ENCODE peak calls at places on chromosomes 4 and X, in ten cellular contexts. T is left ventricle myocardium inferior; W is cardiac fibroblast; E is fibroblast of mammary gland; M is A549; K is kidney; H is brain microvascular endothelial cell; B is Panc1; Z is CD8-positive, alpha-beta T cell; C is hepatocyte. F is an unnamed sample.

GRCh38 chr4:180828455-180829018 is 1414.7 kb upstream of the TENM3 start:
- DNase-seq in T (no peak), W (peak), E (peak), M (peak), K (no peak), H (peak), B (peak), Z (no peak), C (peak), F (peak)

GRCh38 chr4:152156448-152156847 is 379.4 kb downstream of the FBXW7 start:
- DNase-seq in T (peak), W (no peak), E (no peak), M (no peak), K (no peak), H (no peak), B (no peak), Z (no peak), C (peak), F (no peak)

GRCh38 chr4:169583563-169583962 is 28.8 kb downstream of the NEK1 start:
- DNase-seq in T (no peak), W (peak), E (peak), M (no peak), K (no peak), H (peak), B (no peak), Z (no peak), C (no peak), F (no peak)

GRCh38 chr4:155899891-155900290 is 3.6 kb upstream of the TDO2 start:
- DNase-seq in T (no peak), W (no peak), E (no peak), M (no peak), K (no peak), H (no peak), B (no peak), Z (no peak), C (no peak), F (no peak)

GRCh38 chr4:111108138-111108537 is 485.3 kb upstream of the PITX2 start:
- DNase-seq in T (no peak), W (no peak), E (no peak), M (no peak), K (no peak), H (no peak), B (no peak), Z (no peak), C (no peak), F (peak)

GRCh38 chrX:42740456-42740855 is 37.5 kb downstream of the PPP1R2C start:
- DNase-seq in T (no peak), W (no peak), E (no peak), M (no peak), K (no peak), H (no peak), B (no peak), Z (no peak), C (no peak), F (no peak)

GRCh38 chr4:16617416-16617815 is 281.0 kb downstream of the LDB2 start:
- DNase-seq in T (no peak), W (peak), E (peak), M (no peak), K (no peak), H (peak), B (no peak), Z (no peak), C (no peak), F (peak)

GRCh38 chr4:87559090-87559837 is 30.1 kb upstream of the SPARCL1 start:
- DNase-seq in T (no peak), W (no peak), E (no peak), M (no peak), K (no peak), H (no peak), B (no peak), Z (peak), C (no peak), F (no peak)

GRCh38 chrX:131987252-131987651 is 35.9 kb upstream of the STK26 start:
- DNase-seq in T (no peak), W (no peak), E (no peak), M (no peak), K (no peak), H (no peak), B (no peak), Z (peak), C (no peak), F (no peak)

GRCh38 chr4:40227284-40227683 is 30.5 kb downstream of the RHOH start:
- DNase-seq in T (no peak), W (no peak), E (no peak), M (no peak), K (no peak), H (no peak), B (no peak), Z (no peak), C (no peak), F (no peak)

GRCh38 chr4:21470531-21470930 is 478.0 kb downstream of the KCNIP4 start:
- DNase-seq in T (no peak), W (peak), E (peak), M (no peak), K (no peak), H (peak), B (no peak), Z (no peak), C (peak), F (peak)

GRCh38 chrX:39133971-39134370 is 332.7 kb downstream of the MID1IP1 start:
- DNase-seq in T (no peak), W (no peak), E (no peak), M (peak), K (no peak), H (no peak), B (peak), Z (no peak), C (peak), F (no peak)

GRCh38 chr4:13483142-13484044 is 747 bp downstream of the RAB28 start:
- DNase-seq in T (no peak), W (peak), E (peak), M (peak), K (no peak), H (peak), B (no peak), Z (no peak), C (peak), F (peak)

GRCh38 chr4:16524911-16525574 is 298.8 kb upstream of the TAPT1 start:
- DNase-seq in T (no peak), W (peak), E (peak), M (no peak), K (no peak), H (no peak), B (no peak), Z (no peak), C (peak), F (no peak)

GRCh38 chr4:185847352-185848078 is 35.5 kb upstream of the SORBS2 start:
- DNase-seq in T (peak), W (peak), E (peak), M (peak), K (no peak), H (peak), B (no peak), Z (no peak), C (peak), F (no peak)

GRCh38 chr4:154088741-154089140 is 299.9 kb upstream of the SFRP2 start:
- DNase-seq in T (no peak), W (peak), E (peak), M (no peak), K (no peak), H (peak), B (no peak), Z (no peak), C (no peak), F (no peak)

GRCh38 chrX:16239211-16239610 is 71.9 kb downstream of the MAGEB17 start:
- DNase-seq in T (no peak), W (peak), E (peak), M (peak), K (no peak), H (peak), B (no peak), Z (no peak), C (peak), F (peak)

GRCh38 chrX:150478496-150479492 is 89.6 kb upstream of the MTM1 start:
- DNase-seq in T (no peak), W (no peak), E (no peak), M (no peak), K (no peak), H (no peak), B (no peak), Z (no peak), C (no peak), F (no peak)

GRCh38 chr4:20464381-20464780 is 212.7 kb downstream of the SLIT2 start:
- DNase-seq in T (no peak), W (peak), E (peak), M (no peak), K (no peak), H (peak), B (no peak), Z (no peak), C (peak), F (no peak)

GRCh38 chr4:70768301-70768948 is 46.7 kb downstream of the RUFY3 start:
- DNase-seq in T (no peak), W (no peak), E (peak), M (no peak), K (no peak), H (peak), B (no peak), Z (no peak), C (no peak), F (no peak)

GRCh38 chrX:94854251-94854650 is 1180.2 kb downstream of the FAM133A start:
- DNase-seq in T (no peak), W (no peak), E (no peak), M (no peak), K (no peak), H (no peak), B (no peak), Z (no peak), C (peak), F (no peak)

GRCh38 chrX:129637217-129638109 is 17.3 kb downstream of the APLN start:
- DNase-seq in T (peak), W (peak), E (peak), M (peak), K (no peak), H (peak), B (peak), Z (peak), C (peak), F (no peak)

DNA sequence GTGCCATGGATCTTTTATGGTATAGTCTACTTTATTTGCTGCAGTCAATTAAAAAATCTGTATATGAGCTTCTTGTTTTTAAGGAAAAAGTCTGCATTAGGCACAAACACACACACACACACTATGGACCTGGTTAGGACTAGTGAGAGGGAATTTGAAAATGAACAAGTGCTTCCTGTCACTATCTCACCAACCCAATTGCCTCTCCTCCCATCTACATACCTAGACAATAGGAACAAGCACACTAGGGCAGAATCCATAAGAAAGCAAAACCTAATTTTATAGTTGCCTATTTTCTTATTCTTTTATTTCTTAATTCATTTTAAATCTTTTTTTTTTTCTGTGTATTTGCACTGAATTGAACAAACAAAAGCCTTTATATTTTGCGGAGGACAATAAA is 22.7 kb downstream of the PALLD start:
- DNase-seq in T (no peak), W (no peak), E (no peak), M (no peak), K (no peak), H (no peak), B (no peak), Z (no peak), C (no peak), F (no peak)
- TF ChIP-seq CTCF in T (no peak), W (no peak), E (no peak), M (no peak), K (no peak), H (no peak), B (no peak), Z (no peak), C (no peak), F (no peak)

DNA sequence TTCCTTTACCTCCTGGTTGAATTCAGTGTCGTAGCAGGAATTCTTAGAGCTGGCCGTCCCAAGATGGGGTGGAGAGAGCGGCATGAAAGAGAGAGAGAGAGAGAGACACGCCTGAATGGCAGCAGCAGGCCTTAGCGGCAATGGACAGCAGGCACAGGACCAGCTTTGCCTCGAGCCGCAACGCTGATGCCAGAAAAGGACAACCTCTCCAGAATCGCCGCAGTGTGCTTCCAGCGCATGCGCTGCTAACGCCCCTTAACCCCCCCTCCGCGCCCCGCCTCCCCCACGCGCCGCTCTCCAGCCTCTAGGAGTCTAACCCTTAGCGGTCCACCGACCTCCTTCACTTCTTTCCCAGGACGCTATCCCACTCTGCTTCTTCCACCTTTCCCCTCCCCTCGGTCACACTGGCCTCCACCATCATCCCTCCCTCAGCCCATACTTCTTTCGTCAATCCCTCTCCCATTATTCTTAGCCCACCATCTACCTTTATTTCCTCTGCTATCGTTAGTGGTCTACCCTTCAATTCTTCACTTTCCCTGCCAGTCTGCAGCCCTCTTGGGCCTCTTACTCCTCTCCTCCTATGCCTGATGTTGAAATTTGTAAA is 10.5 kb upstream of the ZCCHC13 start:
- DNase-seq in T (peak), W (peak), E (peak), M (peak), K (peak), H (peak), B (no peak), Z (peak), C (peak), F (peak)
- H3K4me3 ChIP-seq in T (peak), W (peak), E (peak), M (peak), K (peak), H (peak), B (peak), Z (peak), C (peak), F (peak)

GRCh38 chr4:142493255-142493976 is 352.7 kb downstream of the INPP4B start:
- DNase-seq in T (no peak), W (no peak), E (peak), M (no peak), K (no peak), H (no peak), B (no peak), Z (no peak), C (no peak), F (peak)
- TF ChIP-seq CTCF in T (no peak), W (no peak), E (no peak), M (no peak), K (no peak), H (no peak), B (no peak), Z (no peak), C (no peak), F (no peak)

GRCh38 chrX:23779025-23779424 is 3.9 kb upstream of the SAT1 start:
- DNase-seq in T (no peak), W (peak), E (peak), M (peak), K (no peak), H (peak), B (no peak), Z (no peak), C (no peak), F (no peak)

GRCh38 chrX:23770142-23770541 is 12.8 kb upstream of the SAT1 start:
- DNase-seq in T (no peak), W (no peak), E (no peak), M (no peak), K (no peak), H (no peak), B (no peak), Z (no peak), C (no peak), F (no peak)

GRCh38 chrX:23776363-23776762 is 6.6 kb upstream of the SAT1 start:
- DNase-seq in T (no peak), W (no peak), E (no peak), M (no peak), K (no peak), H (no peak), B (no peak), Z (no peak), C (no peak), F (no peak)

DNA sequence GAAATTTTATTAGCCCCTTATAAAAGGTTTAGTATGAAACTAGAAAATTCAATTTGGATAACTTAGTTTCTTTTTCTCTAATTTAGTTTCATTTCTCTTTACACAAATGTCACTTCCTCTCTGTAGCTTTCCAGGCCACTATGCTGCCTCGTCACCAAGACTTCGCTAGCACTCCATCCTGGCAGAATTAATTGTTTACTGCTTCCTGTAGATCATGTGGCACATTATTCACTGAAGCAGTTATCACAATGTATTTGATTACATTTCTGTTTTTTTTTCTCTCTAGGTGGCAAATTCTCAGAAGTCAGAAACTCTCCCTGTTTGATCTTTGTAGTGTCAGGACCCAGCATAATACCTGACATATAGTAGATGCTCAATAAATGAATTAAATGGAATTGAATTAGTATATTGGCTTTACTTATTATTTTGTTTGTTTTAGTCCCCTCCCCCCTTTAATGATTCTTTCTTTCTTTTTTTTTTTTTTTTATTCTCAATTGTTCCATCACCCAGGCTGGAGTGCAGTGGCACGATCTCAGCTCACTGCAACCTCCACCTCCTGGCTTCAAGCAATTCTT is 9.3 kb upstream of the SAT1 start:
- DNase-seq in T (no peak), W (peak), E (no peak), M (no peak), K (no peak), H (no peak), B (no peak), Z (peak), C (no peak), F (no peak)
- H3K4me3 ChIP-seq in T (no peak), W (no peak), E (no peak), M (no peak), K (no peak), H (no peak), B (no peak), Z (peak), C (no peak), F (no peak)

DNA sequence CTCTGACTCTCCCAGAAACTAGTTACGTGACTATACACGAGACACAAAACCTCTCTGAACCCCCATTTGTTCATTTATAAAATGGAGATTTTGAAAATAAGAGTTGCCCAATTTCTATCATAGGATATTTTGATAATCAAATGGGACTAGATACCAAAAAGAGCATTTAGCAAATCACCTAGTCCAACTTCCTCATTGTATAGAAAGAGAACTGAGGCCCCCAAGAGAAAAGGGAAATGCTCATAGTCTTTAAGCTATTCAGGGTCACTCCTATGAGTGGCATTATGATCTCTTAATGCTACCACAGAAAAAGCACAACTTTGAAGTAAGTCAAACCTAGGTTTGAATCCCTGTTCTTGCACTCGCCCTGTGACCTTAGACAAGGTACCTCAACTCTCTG is 62.7 kb downstream of the BMP15 start:
- DNase-seq in T (no peak), W (no peak), E (no peak), M (no peak), K (no peak), H (no peak), B (no peak), Z (no peak), C (no peak), F (no peak)
- TF ChIP-seq CTCF in T (no peak), W (no peak), E (no peak), M (no peak), K (no peak), H (no peak), B (no peak), Z (no peak), C (no peak), F (no peak)

DNA sequence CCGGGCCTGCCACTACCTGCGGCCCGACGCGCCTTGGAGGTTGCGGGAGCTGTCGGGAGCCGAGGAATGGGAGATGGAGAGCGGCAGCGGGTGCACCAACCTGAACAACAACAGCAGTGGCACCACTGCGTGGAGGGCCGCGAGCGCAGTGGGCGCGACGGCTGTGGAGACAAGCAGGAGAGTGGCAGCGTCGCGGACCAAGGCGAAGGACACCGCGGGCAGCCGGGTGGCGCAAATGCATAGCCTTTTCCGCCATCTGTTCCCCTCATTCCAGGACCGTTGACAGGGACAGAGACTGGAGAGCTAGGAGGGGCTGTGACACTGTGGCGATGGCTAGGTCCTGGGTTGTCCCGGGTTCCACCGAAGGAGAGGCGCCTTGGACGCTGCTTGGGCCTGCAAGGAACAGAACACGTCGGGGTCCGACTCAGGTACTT is 962 bp downstream of the SOWAHD start:
- DNase-seq in T (no peak), W (no peak), E (no peak), M (no peak), K (no peak), H (no peak), B (no peak), Z (no peak), C (no peak), F (no peak)
- H3K4me3 ChIP-seq in T (peak), W (no peak), E (no peak), M (no peak), K (no peak), H (no peak), B (no peak), Z (no peak), C (no peak), F (no peak)

GRCh38 chr4:42302348-42302747 is 94.9 kb upstream of the SHISA3 start:
- DNase-seq in T (no peak), W (peak), E (peak), M (peak), K (no peak), H (peak), B (no peak), Z (no peak), C (peak), F (no peak)
- TF ChIP-seq CTCF in T (peak), W (peak), E (peak), M (no peak), K (peak), H (peak), B (peak), Z (no peak), C (peak), F (no peak)

GRCh38 chrX:9339603-9340569 is 125.0 kb upstream of the TBL1X start:
- DNase-seq in T (peak), W (no peak), E (no peak), M (no peak), K (peak), H (no peak), B (no peak), Z (no peak), C (no peak), F (no peak)
- H3K4me3 ChIP-seq in T (no peak), W (no peak), E (no peak), M (no peak), K (no peak), H (no peak), B (no peak), Z (no peak), C (no peak), F (no peak)